ENCODE peak calls at places on chromosomes 16 and 17, in ten cellular contexts. Y, G, E, S, T, Q, N, D, C and M are unnamed samples.

GRCh38 chr17:77453613-77454559 is 313.1 kb downstream of the SEC14L1 start:
- DNase-seq in Y (no peak), G (peak; percentile 74), E (no peak), S (peak; percentile 38), T (no peak), Q (peak; percentile 67), N (peak; percentile 81), D (peak; percentile 85), C (no peak), M (no peak)

GRCh38 chr17:80886641-80887573 is 104.7 kb upstream of the CHMP6 start:
- DNase-seq in Y (no peak), G (no peak), E (no peak), S (no peak), T (no peak), Q (no peak), N (no peak), D (no peak), C (no peak), M (no peak)

GRCh38 chr17:5361426-5361825 is 58.0 kb downstream of the NUP88 start:
- DNase-seq in Y (no peak), G (no peak), E (no peak), S (no peak), T (peak; percentile 43), Q (no peak), N (no peak), D (no peak), C (no peak), M (no peak)

GRCh38 chr17:20073056-20073979 is 64.2 kb downstream of the SPECC1 start:
- DNase-seq in Y (no peak), G (peak; percentile 55), E (peak; percentile 97), S (peak; percentile 64), T (peak; percentile 40), Q (no peak), N (no peak), D (peak; percentile 34), C (no peak), M (no peak)

GRCh38 chr17:27473748-27474609 is 17.7 kb downstream of the KSR1 start:
- DNase-seq in Y (no peak), G (peak; percentile 60), E (peak; percentile 93), S (peak; percentile 62), T (no peak), Q (peak; percentile 63), N (no peak), D (peak; percentile 91), C (no peak), M (no peak)

GRCh38 chr16:81067166-81067565 is 9.9 kb downstream of the C16orf46 start:
- DNase-seq in Y (no peak), G (no peak), E (no peak), S (no peak), T (no peak), Q (no peak), N (no peak), D (no peak), C (no peak), M (no peak)

GRCh38 chr17:35373532-35373983 is at the start of gene SLFN11:
- DNase-seq in Y (peak; percentile 88), G (peak; percentile 87), E (peak; percentile 94), S (peak; percentile 83), T (peak; percentile 55), Q (no peak), N (no peak), D (peak; percentile 71), C (peak; percentile 33), M (peak; percentile 83)

GRCh38 chr16:15509051-15509592 is 74.7 kb downstream of the BMERB1 start:
- DNase-seq in Y (no peak), G (no peak), E (no peak), S (no peak), T (peak; percentile 35), Q (no peak), N (no peak), D (no peak), C (no peak), M (no peak)

GRCh38 chr17:73003487-73003886 is 89.0 kb downstream of the SLC39A11 start:
- DNase-seq in Y (peak; percentile 17), G (no peak), E (no peak), S (no peak), T (no peak), Q (no peak), N (peak; percentile 56), D (no peak), C (no peak), M (no peak)

GRCh38 chr16:19223235-19223847 is 55.3 kb downstream of the SYT17 start:
- DNase-seq in Y (peak; percentile 46), G (no peak), E (peak; percentile 47), S (no peak), T (peak; percentile 76), Q (peak; percentile 14), N (peak; percentile 61), D (peak; percentile 81), C (peak; percentile 66), M (no peak)

GRCh38 chr16:47132310-47132709 is 11.4 kb downstream of the NETO2 start:
- DNase-seq in Y (no peak), G (no peak), E (no peak), S (no peak), T (no peak), Q (peak; percentile 12), N (no peak), D (no peak), C (no peak), M (no peak)

GRCh38 chr17:78432226-78432894 is 53.9 kb downstream of the PGS1 start:
- DNase-seq in Y (no peak), G (no peak), E (no peak), S (no peak), T (no peak), Q (no peak), N (no peak), D (no peak), C (no peak), M (no peak)

GRCh38 chr17:372157-373152 is 19.8 kb upstream of the RPH3AL start:
- DNase-seq in Y (no peak), G (no peak), E (no peak), S (no peak), T (no peak), Q (no peak), N (no peak), D (no peak), C (no peak), M (no peak)

GRCh38 chr17:48907713-48908046 is 527 bp upstream of the UBE2Z start:
- DNase-seq in Y (peak; percentile 80), G (peak; percentile 57), E (no peak), S (no peak), T (peak; percentile 68), Q (no peak), N (no peak), D (no peak), C (no peak), M (no peak)

GRCh38 chr17:48814504-48814903 is 2.5 kb downstream of the TTLL6 start:
- DNase-seq in Y (peak; percentile 72), G (peak; percentile 82), E (peak; percentile 62), S (no peak), T (peak; percentile 88), Q (peak; percentile 66), N (peak; percentile 74), D (peak; percentile 61), C (peak; percentile 60), M (no peak)

GRCh38 chr17:1125775-1126120 is 54.0 kb downstream of the ABR start:
- DNase-seq in Y (no peak), G (no peak), E (no peak), S (no peak), T (no peak), Q (no peak), N (no peak), D (no peak), C (no peak), M (no peak)

GRCh38 chr17:16922386-16923096 is 49.4 kb downstream of the TNFRSF13B start:
- DNase-seq in Y (peak; percentile 47), G (peak; percentile 43), E (peak; percentile 32), S (no peak), T (no peak), Q (no peak), N (peak; percentile 22), D (no peak), C (no peak), M (no peak)
- TF ChIP-seq CTCF in Y (no peak), G (peak; percentile 17), E (no peak), S (no peak), T (no peak), Q (no peak), N (peak; percentile 21), D (no peak), C (no peak), M (no peak)

GRCh38 chr16:50862818-50863672 is 121.2 kb downstream of the CYLD start:
- DNase-seq in Y (no peak), G (no peak), E (no peak), S (no peak), T (no peak), Q (no peak), N (no peak), D (no peak), C (no peak), M (no peak)
- TF ChIP-seq CTCF in Y (no peak), G (no peak), E (no peak), S (no peak), T (peak; percentile 19), Q (no peak), N (no peak), D (no peak), C (no peak), M (no peak)

DNA sequence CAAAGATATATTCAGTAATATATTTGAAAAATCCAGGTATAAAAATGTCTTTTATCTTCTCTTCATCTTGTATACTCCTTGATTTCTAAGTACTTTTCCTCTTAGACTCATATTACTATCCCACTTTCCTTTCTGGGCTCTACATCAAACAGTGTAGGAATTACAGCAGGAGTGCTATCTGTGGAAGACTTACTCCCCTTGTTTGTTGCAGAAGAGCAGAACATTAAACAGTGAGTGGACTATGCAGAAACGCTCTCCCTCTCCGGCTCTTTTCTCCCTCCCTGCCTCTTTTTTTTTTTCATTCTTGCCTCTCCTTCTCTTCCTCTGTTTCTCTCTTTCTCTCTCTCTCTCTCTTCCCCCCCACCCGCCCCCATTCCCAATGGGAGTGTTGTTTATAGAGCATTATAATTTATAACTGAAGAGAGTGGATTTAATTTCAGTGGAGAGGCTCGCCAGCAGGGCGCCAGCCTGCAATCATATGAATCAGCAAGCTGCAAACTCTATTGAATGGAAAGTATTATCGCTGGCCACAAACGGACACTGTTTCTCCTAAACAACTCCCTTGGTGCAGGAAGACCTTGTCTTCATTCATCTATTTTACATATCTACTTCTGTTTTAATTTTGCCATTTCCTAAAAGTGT is 242.3 kb upstream of the TBX2 start:
- DNase-seq in Y (peak; percentile 67), G (no peak), E (no peak), S (no peak), T (no peak), Q (no peak), N (no peak), D (no peak), C (peak; percentile 10), M (no peak)
- TF ChIP-seq CTCF in Y (no peak), G (no peak), E (no peak), S (no peak), T (no peak), Q (no peak), N (no peak), D (no peak), C (no peak), M (no peak)

DNA sequence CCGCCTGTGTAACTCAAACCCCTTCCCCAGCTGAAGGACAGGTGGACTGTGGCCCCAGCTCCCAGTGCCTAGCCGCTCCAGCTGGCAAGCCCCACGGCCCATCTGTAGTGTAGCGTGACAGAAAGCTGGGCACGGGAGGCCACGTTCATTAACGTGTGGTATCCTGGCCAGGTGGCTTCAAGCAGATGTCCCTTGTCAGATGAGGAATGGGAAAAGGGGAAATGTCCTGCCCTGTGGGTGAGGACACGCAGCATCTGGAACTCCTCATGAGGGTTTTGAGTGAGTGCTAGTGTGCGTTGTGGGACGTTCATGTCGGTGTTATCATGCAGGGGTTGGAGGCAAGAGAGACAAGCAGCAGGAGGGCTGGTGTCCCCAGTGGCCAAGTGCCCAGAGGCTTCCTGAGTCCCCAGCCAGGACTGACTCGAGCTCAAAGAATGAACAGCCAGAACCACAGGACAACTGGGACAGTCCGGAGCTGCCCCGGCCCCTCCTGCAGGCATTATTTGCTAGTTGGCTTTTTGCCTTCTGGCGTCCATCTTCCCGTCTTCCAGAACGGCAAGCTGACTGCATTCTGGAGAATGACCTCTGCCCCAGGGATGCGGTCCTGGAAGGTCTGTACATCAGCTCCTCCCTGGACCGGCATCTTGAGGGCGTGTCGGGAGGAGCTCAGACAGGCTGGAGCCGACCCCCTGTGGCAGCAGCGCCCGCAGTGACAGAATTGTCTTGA is 19.3 kb downstream of the KDM8 start:
- DNase-seq in Y (no peak), G (peak; percentile 19), E (no peak), S (peak; percentile 69), T (no peak), Q (peak; percentile 30), N (no peak), D (peak; percentile 38), C (no peak), M (no peak)
- TF ChIP-seq CTCF in Y (no peak), G (no peak), E (no peak), S (no peak), T (no peak), Q (no peak), N (no peak), D (no peak), C (no peak), M (no peak)